ENCODE peak calls at places on chromosome 22, in nine cellular contexts. D is thoracic aorta; W is cardiac muscle cell; T is NB4; F is suprapubic skin; N is naive thymus-derived CD4-positive, alpha-beta T cell; E is GM12878; B is gastrocnemius medialis; Z is fibroblast of the aortic adventitia. K is an unnamed sample.

GRCh38 chr22:42080287-42080686 is 787 bp downstream of the SMDT1 start:
- DNase-seq in D (no peak), W (peak; percentile 10), T (peak; percentile 21), F (peak; percentile 73), N (no peak), E (no peak), B (no peak), Z (peak; percentile 60), K (peak; percentile 70)

GRCh38 chr22:24514241-24515024 is 19.3 kb downstream of the UPB1 start:
- DNase-seq in D (no peak), W (no peak), T (no peak), F (no peak), N (no peak), E (peak; percentile 68), B (no peak), Z (no peak), K (no peak)

GRCh38 chr22:27879923-27880322 is 39.1 kb downstream of the PITPNB start:
- DNase-seq in D (no peak), W (peak; percentile 54), T (peak; percentile 50), F (no peak), N (no peak), E (no peak), B (no peak), Z (peak; percentile 58), K (no peak)

GRCh38 chr22:17871726-17872458 is 97.6 kb upstream of the BID start:
- DNase-seq in D (no peak), W (no peak), T (no peak), F (no peak), N (no peak), E (no peak), B (peak; percentile 66), Z (no peak), K (no peak)

GRCh38 chr22:33969052-33969451 is 48.8 kb upstream of the LARGE1 start:
- DNase-seq in D (no peak), W (no peak), T (no peak), F (no peak), N (no peak), E (no peak), B (no peak), Z (no peak), K (no peak)

GRCh38 chr22:19876941-19877625 is 22.4 kb upstream of the GNB1L start:
- DNase-seq in D (no peak), W (no peak), T (no peak), F (peak; percentile 70), N (no peak), E (no peak), B (peak; percentile 7), Z (no peak), K (no peak)

GRCh38 chr22:22106855-22107254 is 124.3 kb upstream of the TOP3B start:
- DNase-seq in D (no peak), W (no peak), T (no peak), F (no peak), N (no peak), E (no peak), B (no peak), Z (no peak), K (no peak)

GRCh38 chr22:19040581-19041402 is 81.4 kb downstream of the DGCR2 start:
- DNase-seq in D (no peak), W (no peak), T (no peak), F (no peak), N (no peak), E (no peak), B (peak; percentile 8), Z (no peak), K (no peak)

GRCh38 chr22:23503142-23503541 is 76.9 kb downstream of the IGLL1 start:
- DNase-seq in D (no peak), W (no peak), T (no peak), F (no peak), N (no peak), E (no peak), B (no peak), Z (no peak), K (no peak)

GRCh38 chr22:19429950-19430889 is 1.3 kb downstream of the HIRA start:
- DNase-seq in D (no peak), W (peak; percentile 29), T (peak; percentile 88), F (no peak), N (peak; percentile 45), E (no peak), B (no peak), Z (peak; percentile 74), K (peak; percentile 84)

GRCh38 chr22:43998865-43999264 is 25.2 kb upstream of the PARVB start:
- DNase-seq in D (no peak), W (no peak), T (no peak), F (no peak), N (no peak), E (no peak), B (peak; percentile 92), Z (no peak), K (no peak)

GRCh38 chr22:42294034-42294985 is 23.9 kb upstream of the TCF20 start:
- DNase-seq in D (no peak), W (peak; percentile 87), T (peak; percentile 39), F (no peak), N (peak; percentile 60), E (no peak), B (no peak), Z (peak; percentile 48), K (peak; percentile 55)

GRCh38 chr22:30733081-30733680 is 38.5 kb downstream of the OSBP2 start:
- DNase-seq in D (no peak), W (no peak), T (peak; percentile 65), F (no peak), N (no peak), E (no peak), B (no peak), Z (peak; percentile 72), K (no peak)

GRCh38 chr22:27238935-27239510 is 562.5 kb downstream of the MN1 start:
- DNase-seq in D (peak; percentile 89), W (peak; percentile 76), T (no peak), F (no peak), N (no peak), E (no peak), B (peak; percentile 36), Z (peak; percentile 99), K (peak; percentile 98)

GRCh38 chr22:25942989-25943411 is 201.0 kb downstream of the MYO18B start:
- DNase-seq in D (no peak), W (no peak), T (no peak), F (no peak), N (no peak), E (no peak), B (peak; percentile 76), Z (no peak), K (no peak)

GRCh38 chr22:47152236-47152635 is 389.8 kb downstream of the TBC1D22A start:
- DNase-seq in D (no peak), W (no peak), T (peak; percentile 22), F (no peak), N (no peak), E (no peak), B (no peak), Z (no peak), K (no peak)

GRCh38 chr22:47152938-47153337 is 390.5 kb downstream of the TBC1D22A start:
- DNase-seq in D (no peak), W (no peak), T (no peak), F (no peak), N (no peak), E (no peak), B (no peak), Z (peak; percentile 29), K (no peak)

GRCh38 chr22:47155131-47155885 is 392.9 kb downstream of the TBC1D22A start:
- DNase-seq in D (no peak), W (no peak), T (no peak), F (no peak), N (no peak), E (no peak), B (peak; percentile 19), Z (no peak), K (no peak)

GRCh38 chr22:47154621-47155081 is 392.2 kb downstream of the TBC1D22A start:
- DNase-seq in D (no peak), W (peak; percentile 22), T (no peak), F (no peak), N (no peak), E (no peak), B (peak; percentile 21), Z (peak; percentile 78), K (peak; percentile 44)

GRCh38 chr22:47153854-47154542 is 391.5 kb downstream of the TBC1D22A start:
- DNase-seq in D (no peak), W (no peak), T (peak; percentile 24), F (no peak), N (no peak), E (no peak), B (no peak), Z (no peak), K (no peak)
- H3K4me3 ChIP-seq in D (peak overlapping the region; percentile 72), W (no peak overlapping the region), T (no peak overlapping the region), F (peak overlapping the region; percentile 23), N (no peak overlapping the region), E (no peak overlapping the region), B (peak overlapping the region; percentile 2), Z (peak overlapping the region; percentile 53), K (no peak overlapping the region)

DNA sequence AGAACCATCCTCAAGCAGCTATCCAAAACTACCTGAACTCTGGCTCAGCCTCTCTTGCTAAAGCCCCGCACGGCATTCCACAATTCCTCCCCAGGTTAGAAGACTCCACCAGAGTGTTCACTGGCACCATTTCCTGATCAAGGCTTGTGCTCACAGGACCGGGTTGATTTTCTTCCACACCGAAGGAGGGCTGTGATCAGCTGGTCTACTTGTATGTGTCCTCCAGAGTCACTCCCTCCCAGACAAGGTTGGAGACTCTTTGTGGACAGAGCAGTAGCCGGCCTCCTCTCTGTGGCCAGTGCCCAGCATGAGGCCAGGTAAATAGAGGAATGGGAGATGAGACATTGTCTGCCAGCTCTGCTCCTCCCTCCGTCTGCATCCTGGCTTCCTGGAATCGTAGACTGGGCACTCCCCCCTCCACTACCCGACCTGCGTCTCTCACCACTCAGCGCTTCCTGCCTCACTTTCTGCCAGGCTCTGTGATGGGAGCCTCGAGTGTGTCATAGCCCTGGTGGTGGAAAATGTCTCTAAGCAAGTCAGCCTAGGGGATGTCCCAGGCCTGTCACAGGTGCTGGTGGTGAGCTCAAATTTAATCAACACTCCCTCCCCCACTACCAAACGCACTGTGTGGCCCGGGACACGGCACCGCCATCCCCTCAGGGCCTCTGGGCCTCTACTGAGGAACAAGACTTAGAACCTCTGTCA is 12.5 kb upstream of the TMPRSS6 start:
- DNase-seq in D (no peak), W (no peak), T (no peak), F (no peak), N (peak; percentile 96), E (peak; percentile 73), B (no peak), Z (peak; percentile 9), K (peak; percentile 9)
- H3K4me3 ChIP-seq in D (no peak overlapping the region), W (no peak overlapping the region), T (no peak overlapping the region), F (no peak overlapping the region), N (peak overlapping the region; percentile 30), E (no peak overlapping the region), B (no peak overlapping the region), Z (no peak overlapping the region), K (no peak overlapping the region)

GRCh38 chr22:49672013-49672516 is 155.6 kb downstream of the BRD1 start:
- DNase-seq in D (no peak), W (no peak), T (no peak), F (peak; percentile 47), N (no peak), E (no peak), B (no peak), Z (no peak), K (no peak)
- H3K4me3 ChIP-seq in D (no peak overlapping the region), W (no peak overlapping the region), T (no peak overlapping the region), F (no peak overlapping the region), N (no peak overlapping the region), E (no peak overlapping the region), B (no peak overlapping the region), Z (no peak overlapping the region), K (no peak overlapping the region)

DNA sequence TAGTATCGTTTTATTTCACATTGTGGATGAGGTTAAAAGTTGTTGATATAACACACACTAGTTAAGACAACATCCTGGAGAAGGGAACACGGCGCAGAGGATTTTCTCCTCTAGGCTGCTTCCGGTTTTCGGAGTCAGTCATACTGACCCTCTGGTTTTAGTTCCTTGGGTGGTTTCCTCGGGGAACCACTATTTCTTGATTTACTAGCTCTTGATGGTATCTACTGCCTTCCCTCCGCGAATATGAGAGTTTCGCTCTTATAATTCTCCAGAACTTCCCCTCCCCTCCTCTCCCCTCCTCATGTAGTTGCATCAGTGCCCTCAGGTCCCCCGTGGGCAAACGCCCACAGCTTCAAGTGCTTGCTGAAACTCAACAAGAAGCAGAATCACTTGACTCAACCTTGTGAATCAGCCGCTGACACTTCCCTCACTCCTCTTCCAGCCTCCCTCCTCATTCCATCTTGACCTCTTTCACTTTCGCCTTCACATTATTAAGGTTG is 15.9 kb upstream of the APOBEC3A start:
- DNase-seq in D (no peak), W (no peak), T (peak; percentile 73), F (peak; percentile 55), N (no peak), E (peak; percentile 88), B (no peak), Z (no peak), K (peak; percentile 11)
- H3K4me3 ChIP-seq in D (peak overlapping the region; percentile 1), W (no peak overlapping the region), T (peak overlapping the region; percentile 18), F (no peak overlapping the region), N (peak overlapping the region; percentile 38), E (peak overlapping the region; percentile 12), B (no peak overlapping the region), Z (no peak overlapping the region), K (no peak overlapping the region)